ENCODE peak calls at places on chromosomes 1 and 21, in eight cellular contexts. E is endothelial cell; X is GM04504; Z is activated T-helper 1 cell treated with anti-CD3 and anti-CD28 coated beads, Interleukin-2, amount 50 U/mL, for 16 hours; W is MV-4-11; V is fibroblast of the conjunctiva; K is lung; D is A172. Q is an unnamed sample.

GRCh38 chr1:88595355-88595754 is 88.7 kb upstream of the PKN2 start:
- DNase-seq in E (no peak), X (peak), Z (no peak), W (peak), V (peak), K (no peak), D (peak), Q (no peak)

GRCh38 chr1:162111572-162111971 is 42.1 kb downstream of the NOS1AP start:
- DNase-seq in E (no peak), X (no peak), Z (no peak), W (no peak), V (no peak), K (no peak), D (no peak), Q (no peak)

GRCh38 chr1:19799877-19800804 is at the start of gene TMCO4:
- DNase-seq in E (peak), X (peak), Z (peak), W (peak), V (peak), K (peak), D (peak), Q (peak)

GRCh38 chr1:149936992-149937705 is 470 bp upstream of the MTMR11 start:
- DNase-seq in E (no peak), X (no peak), Z (no peak), W (no peak), V (peak), K (peak), D (peak), Q (no peak)

GRCh38 chr21:46161180-46161799 is 5.9 kb upstream of the FTCD start:
- DNase-seq in E (no peak), X (no peak), Z (peak), W (no peak), V (no peak), K (no peak), D (no peak), Q (no peak)

GRCh38 chr1:37478890-37479254 is 4.5 kb downstream of the ZC3H12A start:
- DNase-seq in E (no peak), X (no peak), Z (no peak), W (peak), V (no peak), K (no peak), D (peak), Q (no peak)

GRCh38 chr1:117838911-117839310 is 90.5 kb downstream of the GDAP2 start:
- DNase-seq in E (no peak), X (no peak), Z (no peak), W (no peak), V (no peak), K (no peak), D (peak), Q (no peak)

GRCh38 chr1:62903522-62903921 is 119.6 kb downstream of the ATG4C start:
- DNase-seq in E (no peak), X (no peak), Z (no peak), W (no peak), V (no peak), K (no peak), D (no peak), Q (no peak)

GRCh38 chr1:11198851-11199628 is 9.9 kb downstream of the ANGPTL7 start:
- DNase-seq in E (no peak), X (no peak), Z (no peak), W (no peak), V (no peak), K (no peak), D (no peak), Q (no peak)

GRCh38 chr21:43352568-43353281 is 74.2 kb downstream of the SIK1 start:
- DNase-seq in E (no peak), X (no peak), Z (no peak), W (peak), V (no peak), K (no peak), D (peak), Q (no peak)

GRCh38 chr21:43609501-43610340 is 49.6 kb downstream of the HSF2BP start:
- DNase-seq in E (no peak), X (no peak), Z (no peak), W (no peak), V (peak), K (peak), D (peak), Q (no peak)

GRCh38 chr21:41153443-41153842 is 14.5 kb upstream of the BACE2 start:
- DNase-seq in E (no peak), X (no peak), Z (no peak), W (no peak), V (no peak), K (no peak), D (no peak), Q (no peak)

GRCh38 chr1:58074702-58075578 is 471.6 kb downstream of the OMA1 start:
- DNase-seq in E (no peak), X (no peak), Z (no peak), W (no peak), V (no peak), K (no peak), D (no peak), Q (no peak)

GRCh38 chr1:75614455-75615379 is 3.8 kb upstream of the SLC44A5 start:
- DNase-seq in E (peak), X (no peak), Z (no peak), W (no peak), V (no peak), K (peak), D (peak), Q (peak)

GRCh38 chr1:187266051-187266450 is 437.3 kb downstream of the PLA2G4A start:
- DNase-seq in E (no peak), X (no peak), Z (no peak), W (no peak), V (no peak), K (no peak), D (no peak), Q (no peak)

Q was measured in left ventricle myocardium inferior.